ENCODE peak calls at places on chromosomes 6 and 20, in four cellular contexts. N, U, J and Z are unnamed samples. For H3K4me1, the result is how much of the 10 kb centered on the place peaks cover.

GRCh38 chr20:35116258-35116657 is 23.7 kb upstream of the TRPC4AP start:
- DNase-seq in J (no peak), N (no peak), U (no peak), Z (no peak)

GRCh38 chr6:106185626-106186025 is 99.5 kb downstream of the PRDM1 start:
- DNase-seq in N (no peak), U (no peak), J (no peak), Z (no peak)

GRCh38 chr20:48096212-48096875 is 311.1 kb upstream of the SULF2 start:
- DNase-seq in J (no peak), N (no peak), U (no peak), Z (no peak)

GRCh38 chr20:50572922-50573777 is 63.0 kb downstream of the PTPN1 start:
- DNase-seq in N (no peak), U (no peak), J (no peak), Z (no peak)

GRCh38 chr6:26421259-26422144 is 18.8 kb upstream of the BTN3A3 start:
- DNase-seq in J (peak), N (peak), U (peak), Z (peak)

GRCh38 chr6:12312736-12313135 is 22.6 kb downstream of the EDN1 start:
- DNase-seq in J (no peak), N (no peak), U (no peak), Z (no peak)

GRCh38 chr6:27667651-27668441 is 194.9 kb upstream of the ZNF184 start:
- DNase-seq in J (no peak), U (no peak), N (no peak), Z (no peak)

GRCh38 chr6:56278186-56278585 is 30.8 kb upstream of the COL21A1 start:
- DNase-seq in J (no peak), U (no peak), N (no peak), Z (no peak)

GRCh38 chr6:26109776-26110175 is 22.5 kb downstream of the HFE start:
- DNase-seq in N (no peak), J (no peak), U (no peak), Z (no peak)

GRCh38 chr6:111573892-111574800 is 31.5 kb downstream of the TRAF3IP2 start:
- DNase-seq in U (no peak), N (no peak), J (no peak), Z (no peak)

GRCh38 chr6:26103770-26104456 is 16.7 kb downstream of the HFE start:
- DNase-seq in U (peak), J (peak), N (peak), Z (peak)

GRCh38 chr20:37567671-37568588 is 40.3 kb upstream of the BLCAP start:
- DNase-seq in U (peak), N (no peak), J (no peak), Z (no peak)

GRCh38 chr6:25963426-25964123 is 973 bp downstream of the TRIM38 start:
- DNase-seq in N (no peak), J (no peak), U (no peak), Z (peak)

GRCh38 chr6:537114-537513 is 119.8 kb downstream of the HUS1B start:
- DNase-seq in U (no peak), N (no peak), J (no peak), Z (no peak)

GRCh38 chr20:57928181-57928967 is 218.6 kb upstream of the PMEPA1 start:
- DNase-seq in U (no peak), N (no peak), J (no peak), Z (no peak)

GRCh38 chr6:25788305-25788922 is 33.9 kb downstream of the SLC17A4 start:
- DNase-seq in J (peak), N (peak), U (peak), Z (peak)

GRCh38 chr20:37081717-37082289 is 14.0 kb downstream of the RBL1 start:
- DNase-seq in N (no peak), U (no peak), J (peak), Z (no peak)

GRCh38 chr20:43514062-43514971 is 6.8 kb downstream of the L3MBTL1 start:
- DNase-seq in U (peak), N (peak), J (peak), Z (peak)

GRCh38 chr6:147207351-147207750 is 3.1 kb downstream of the STXBP5 start:
- DNase-seq in J (no peak), N (no peak), U (no peak), Z (no peak)

GRCh38 chr20:25058051-25058796 is at the start of gene ACSS1:
- DNase-seq in U (peak), J (peak), N (peak), Z (peak)

GRCh38 chr20:63863798-63864544 is 1.1 kb upstream of the TPD52L2 start:
- DNase-seq in N (peak), J (peak), U (peak), Z (peak)

GRCh38 chr6:135006386-135006914 is 48.2 kb downstream of the HBS1L start:
- DNase-seq in N (no peak), J (no peak), U (no peak), Z (no peak)

GRCh38 chr6:146785001-146785585 is 186.3 kb downstream of the ADGB start:
- DNase-seq in J (no peak), N (peak), U (no peak), Z (peak)

GRCh38 chr6:11093065-11093590 is 506 bp upstream of the SMIM13 start:
- DNase-seq in N (peak), U (no peak), J (no peak), Z (peak)

GRCh38 chr6:141309295-141309694 is 823.4 kb upstream of the GJE1 start:
- DNase-seq in U (no peak), J (no peak), N (no peak), Z (no peak)

DNA sequence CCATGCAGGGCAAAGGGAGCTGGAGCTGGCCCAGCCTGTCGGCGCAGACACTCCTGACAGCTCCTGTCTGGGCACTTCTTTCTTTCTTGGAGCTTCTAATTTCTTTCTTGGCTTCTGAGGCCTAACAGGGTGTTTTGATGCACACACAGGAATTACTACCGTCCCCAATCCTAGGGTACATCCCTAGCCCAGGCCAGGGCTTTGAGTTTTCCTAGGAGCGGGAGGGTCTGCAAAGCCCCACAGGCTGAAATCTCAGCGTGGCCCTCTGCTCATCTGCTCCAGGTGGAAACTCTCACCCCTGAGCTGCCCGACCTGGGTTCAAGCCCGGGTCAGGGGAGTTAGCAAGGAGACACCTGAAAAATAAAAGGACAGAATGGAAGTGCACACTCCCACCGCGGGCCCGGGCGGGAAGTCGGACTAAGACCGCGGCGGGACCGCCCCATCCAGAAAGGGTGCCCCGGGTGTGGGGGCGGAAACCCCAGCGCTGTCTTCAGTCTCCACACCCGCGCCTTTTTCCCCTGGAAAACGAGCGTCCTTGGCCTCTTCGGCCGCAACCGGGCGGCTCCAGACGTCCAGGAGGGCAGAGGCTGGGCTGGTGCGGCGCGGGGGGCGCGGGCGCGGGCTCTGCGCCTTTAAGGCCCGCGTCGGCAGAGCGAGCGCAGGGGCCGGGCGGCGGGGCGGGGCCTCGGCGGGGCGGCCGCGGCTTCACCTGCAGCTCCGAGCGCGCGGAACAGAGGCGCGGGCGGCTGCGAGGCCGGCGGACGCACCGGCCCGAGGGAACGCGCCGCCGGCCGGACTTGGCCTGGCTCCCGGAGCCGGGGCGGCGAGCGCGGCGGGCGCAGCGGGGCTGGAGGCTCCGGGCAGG is at the start of gene CDH4:
- DNase-seq in U (peak), N (no peak), J (no peak), Z (no peak)
- H3K27ac ChIP-seq in U (no peak), N (no peak), J (no peak), Z (no peak)

GRCh38 chr6:157830354-157831017 is 7.4 kb downstream of the SNX9 start:
- DNase-seq in U (no peak), J (no peak), N (no peak), Z (no peak)
- H3K4me1 ChIP-seq in U (under half), J (under half), N (under half), Z (under half)

GRCh38 chr6:114740547-114740946 is 397.7 kb upstream of the HS3ST5 start:
- DNase-seq in N (no peak), U (no peak), J (no peak), Z (no peak)

GRCh38 chr6:114739656-114740055 is 396.8 kb upstream of the HS3ST5 start:
- DNase-seq in J (no peak), U (no peak), N (no peak), Z (no peak)

GRCh38 chr6:114733596-114733995 is 390.8 kb upstream of the HS3ST5 start:
- DNase-seq in J (no peak), U (no peak), N (no peak), Z (no peak)

GRCh38 chr6:114735118-114735730 is 392.4 kb upstream of the HS3ST5 start:
- DNase-seq in N (no peak), U (no peak), J (no peak), Z (no peak)
- TF ChIP-seq CTCF in N (no peak), U (no peak), J (no peak), Z (no peak)

GRCh38 chr6:89034586-89035251 is 45.8 kb upstream of the PNRC1 start:
- DNase-seq in U (no peak), N (no peak), J (no peak), Z (peak)
- H3K27ac ChIP-seq in U (peak), N (no peak), J (no peak), Z (peak)

GRCh38 chr6:168223150-168223549 is 96.4 kb downstream of the DACT2 start:
- DNase-seq in U (no peak), J (no peak), N (no peak), Z (no peak)

GRCh38 chr6:168219804-168220203 is 99.8 kb downstream of the DACT2 start:
- DNase-seq in U (no peak), J (no peak), N (no peak), Z (no peak)

GRCh38 chr6:168222261-168222660 is 97.3 kb downstream of the DACT2 start:
- DNase-seq in U (no peak), J (no peak), N (no peak), Z (no peak)

GRCh38 chr6:168221000-168221399 is 98.6 kb downstream of the DACT2 start:
- DNase-seq in J (no peak), U (no peak), N (peak), Z (no peak)

GRCh38 chr6:168221497-168222079 is 98.0 kb downstream of the DACT2 start:
- DNase-seq in U (no peak), J (no peak), N (no peak), Z (no peak)
- H3K4me1 ChIP-seq in U (under half), J (under half), N (under half), Z (under half)

DNA sequence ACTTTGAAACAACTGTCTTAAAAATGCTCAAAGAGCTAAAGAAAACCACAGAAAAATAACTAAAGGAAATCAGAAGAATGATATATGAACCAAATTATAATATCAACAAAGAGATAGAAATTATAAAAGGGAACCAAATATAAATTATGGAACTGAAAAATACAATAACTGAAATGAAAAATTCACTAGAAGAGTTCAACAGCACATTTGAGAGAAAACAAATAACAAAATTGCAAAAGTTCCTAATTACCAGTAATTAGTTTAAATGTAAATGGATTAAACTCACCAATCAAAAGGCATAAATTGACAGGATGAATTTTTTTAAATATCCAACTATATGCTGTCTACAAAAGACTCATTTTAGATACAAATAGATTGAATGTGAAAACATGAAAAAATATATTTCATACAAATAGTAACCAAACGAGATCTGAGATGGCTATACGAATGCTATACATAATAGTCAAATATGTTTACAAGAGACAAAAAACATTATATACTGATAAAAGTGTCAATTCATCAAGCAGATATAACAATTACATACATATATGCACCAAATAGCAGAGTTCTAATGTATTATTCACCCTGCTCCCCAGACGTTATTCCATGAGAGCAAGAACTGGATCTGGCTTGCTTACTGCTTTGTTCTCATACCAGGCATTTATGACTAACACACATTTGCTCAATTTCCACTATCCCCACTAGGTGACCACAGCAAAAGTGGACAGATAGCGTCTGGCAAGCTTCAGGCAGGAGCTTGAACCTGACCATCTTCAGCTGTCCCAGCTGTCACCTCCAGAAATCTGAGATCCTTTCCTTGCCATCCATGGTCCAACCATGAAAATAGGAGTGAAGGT is 72.4 kb upstream of the SIRPA start:
- DNase-seq in U (no peak), J (no peak), N (no peak), Z (no peak)
- TF ChIP-seq CTCF in U (no peak), J (no peak), N (no peak), Z (no peak)

GRCh38 chr6:41767112-41767946 is 12.4 kb downstream of the FRS3 start:
- DNase-seq in N (no peak), J (no peak), U (no peak), Z (peak)
- H3K27ac ChIP-seq in N (no peak), J (no peak), U (no peak), Z (peak)

DNA sequence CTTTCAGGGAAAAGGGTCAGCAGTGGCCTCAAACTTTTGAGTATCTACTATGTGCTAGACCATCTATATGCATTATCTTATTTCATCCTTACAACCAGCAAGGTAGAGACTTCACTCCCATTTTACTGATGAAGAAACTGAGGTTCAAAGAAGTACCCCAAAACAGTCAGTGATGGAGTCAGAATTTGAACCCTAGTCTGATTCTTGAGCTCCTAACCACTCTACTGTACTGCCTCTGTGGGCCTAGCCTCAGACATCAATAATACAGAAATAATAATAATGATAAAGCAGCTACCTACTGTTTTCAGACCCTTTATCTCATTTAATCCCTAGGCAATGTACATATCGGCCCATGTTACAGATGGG is 8.4 kb downstream of the ADA start:
- DNase-seq in N (no peak), J (no peak), U (no peak), Z (no peak)
- H3K4me1 ChIP-seq in N (half or more), J (half or more), U (under half), Z (under half)

GRCh38 chr6:137039010-137039409 is 5.8 kb downstream of the IL20RA start:
- DNase-seq in J (no peak), U (no peak), N (no peak), Z (peak)

GRCh38 chr6:137036566-137037300 is 8.0 kb downstream of the IL20RA start:
- DNase-seq in U (no peak), N (no peak), J (no peak), Z (peak)

GRCh38 chr6:137044366-137045220 is at the start of gene IL20RA:
- DNase-seq in J (no peak), U (peak), N (peak), Z (no peak)

GRCh38 chr6:137043710-137044365 is 927 bp downstream of the IL20RA start:
- DNase-seq in U (no peak), J (no peak), N (peak), Z (no peak)

GRCh38 chr6:137040393-137040792 is 4.4 kb downstream of the IL20RA start:
- DNase-seq in J (no peak), N (no peak), U (no peak), Z (no peak)
- TF ChIP-seq CTCF in J (no peak), N (peak), U (no peak), Z (no peak)